ENCODE peak calls at places on chromosome 14, in ten cellular contexts. L is caudate nucleus; Y is erythroblast; H is heart right ventricle; S is LHCN-M2; O is GM18507; V is stimulated activated CD4-positive, alpha-beta T cell treated with anti-CD3 and anti-CD28 coated beads, Interleukin-1b, Interleukin-23, amount 100 ng/mL, for 24 hours; A is chondrocyte; U is hypothalamus; Z is NCI-H2081 treated with DMSO at 0.1 percent for 48 hours. W is an unnamed sample.

GRCh38 chr14:97395068-97395467 is 597.9 kb downstream of the VRK1 start:
- DNase-seq in S (no peak), U (no peak), Y (no peak), L (no peak), Z (no peak), H (no peak), O (no peak), V (no peak), A (no peak), W (no peak)

GRCh38 chr14:105069554-105069886 is 4.3 kb upstream of the GPR132 start:
- DNase-seq in S (no peak), Z (no peak), H (no peak), U (no peak), V (no peak), L (no peak), A (no peak), Y (no peak), O (no peak), W (no peak)

GRCh38 chr14:91252901-91253794 is 8.6 kb upstream of the GPR68 start:
- DNase-seq in S (no peak), Y (peak; percentile 69), H (no peak), V (no peak), U (no peak), A (no peak), L (no peak), Z (no peak), O (no peak), W (peak; percentile 57)

GRCh38 chr14:105899071-105899641 is 372.8 kb downstream of the TMEM121 start:
- DNase-seq in L (no peak), U (no peak), A (peak; percentile 68), V (no peak), O (no peak), Y (no peak), S (no peak), Z (no peak), H (peak; percentile 2), W (no peak)

GRCh38 chr14:88316521-88316920 is 6.5 kb downstream of the KCNK10 start:
- DNase-seq in S (no peak), V (no peak), U (no peak), L (no peak), O (no peak), H (no peak), Y (no peak), A (no peak), Z (no peak), W (no peak)

GRCh38 chr14:59869381-59870255 is 958 bp downstream of the RTN1 start:
- DNase-seq in U (no peak), O (no peak), Z (no peak), V (no peak), H (no peak), L (no peak), S (no peak), A (no peak), Y (no peak), W (no peak)

GRCh38 chr14:102095871-102096568 is 9.2 kb upstream of the HSP90AA1 start:
- DNase-seq in S (no peak), Y (no peak), L (no peak), O (no peak), H (no peak), U (no peak), V (no peak), A (no peak), Z (no peak), W (no peak)

GRCh38 chr14:68133856-68134255 is 314.3 kb downstream of the RAD51B start:
- DNase-seq in V (no peak), S (no peak), U (no peak), H (no peak), Z (no peak), Y (no peak), L (no peak), A (no peak), O (no peak), W (no peak)

GRCh38 chr14:74575936-74576335 is 36.1 kb downstream of the LTBP2 start:
- DNase-seq in O (no peak), U (no peak), V (no peak), Y (no peak), S (no peak), Z (no peak), L (no peak), H (no peak), A (peak; percentile 80), W (no peak)

GRCh38 chr14:105774001-105774400 is 247.6 kb downstream of the TMEM121 start:
- DNase-seq in A (no peak), S (no peak), Z (no peak), O (no peak), L (no peak), V (no peak), H (no peak), Y (no peak), U (no peak), W (no peak)

GRCh38 chr14:29645117-29645516 is 282.5 kb downstream of the PRKD1 start:
- DNase-seq in V (no peak), L (no peak), Z (no peak), A (no peak), O (no peak), Y (peak; percentile 1), S (peak; percentile 67), H (no peak), U (no peak), W (no peak)

GRCh38 chr14:101719045-101719645 is 42.4 kb upstream of the PPP2R5C start:
- DNase-seq in O (no peak), Y (no peak), A (no peak), V (no peak), H (peak; percentile 42), L (no peak), S (no peak), U (no peak), Z (no peak), W (no peak)

GRCh38 chr14:100076630-100077029 is 11.4 kb downstream of the EVL start:
- DNase-seq in O (no peak), A (no peak), Z (no peak), Y (peak; percentile 23), S (peak; percentile 71), L (no peak), U (no peak), H (no peak), V (no peak), W (no peak)

GRCh38 chr14:104796682-104797081 is 1.1 kb upstream of the AKT1 start:
- DNase-seq in A (no peak), O (no peak), U (no peak), Z (no peak), V (no peak), S (no peak), H (no peak), L (no peak), Y (no peak), W (no peak)

GRCh38 chr14:91223028-91223783 is 21.3 kb downstream of the GPR68 start:
- DNase-seq in H (no peak), O (no peak), A (no peak), Y (no peak), U (no peak), L (no peak), Z (no peak), S (peak; percentile 40), V (no peak), W (no peak)